ENCODE peak calls at places on chromosomes 12 and 14, in four cellular contexts. F is mesendoderm, P is neuronal stem cell, G is IMR-90. L is an unnamed sample.

GRCh38 chr14:55416866-55417265 is 5.2 kb upstream of the ATG14 start:
- DNase-seq in G (no peak), P (peak), F (peak), L (peak)

GRCh38 chr12:117499759-117500485 is 138.5 kb upstream of the NOS1 start:
- DNase-seq in F (peak), G (no peak), P (no peak), L (no peak)

GRCh38 chr12:55760663-55761062 is 17.7 kb downstream of the GDF11 start:
- DNase-seq in F (no peak), P (no peak), G (no peak), L (no peak)

GRCh38 chr12:132494294-132495164 is 4.6 kb downstream of the FBRSL1 start:
- DNase-seq in F (no peak), G (no peak), P (no peak), L (no peak)

GRCh38 chr12:116222358-116222757 is 55.1 kb downstream of the MED13L start:
- DNase-seq in G (peak), P (no peak), F (peak), L (no peak)

GRCh38 chr14:50957296-50957695 is 13.0 kb upstream of the PYGL start:
- DNase-seq in P (no peak), G (peak), F (no peak), L (no peak)

GRCh38 chr14:103551338-103551762 is 11.1 kb downstream of the BAG5 start:
- DNase-seq in P (no peak), G (no peak), F (no peak), L (no peak)

GRCh38 chr14:33432407-33433023 is 493.8 kb downstream of the NPAS3 start:
- DNase-seq in G (peak), F (no peak), P (no peak), L (no peak)

GRCh38 chr12:22538336-22538735 is 6.0 kb downstream of the C2CD5 start:
- DNase-seq in P (no peak), G (peak), F (no peak), L (no peak)

GRCh38 chr12:27552235-27552634 is 28.2 kb downstream of the PPFIBP1 start:
- DNase-seq in F (no peak), P (no peak), G (no peak), L (no peak)

GRCh38 chr14:89681086-89682018 is 264.3 kb upstream of the FOXN3 start:
- DNase-seq in F (no peak), P (no peak), G (no peak), L (no peak)

GRCh38 chr12:75933136-75933535 is 98.4 kb downstream of the PHLDA1 start:
- DNase-seq in G (peak), P (no peak), F (no peak), L (no peak)

GRCh38 chr12:93177208-93178153 is 200.2 kb upstream of the NUDT4 start:
- DNase-seq in G (no peak), P (no peak), F (no peak), L (no peak)

GRCh38 chr14:104751539-104752337 is 1.2 kb upstream of the SIVA1 start:
- DNase-seq in F (no peak), G (no peak), P (no peak), L (no peak)

GRCh38 chr12:80187660-80188090 is 88.3 kb downstream of the OTOGL start:
- DNase-seq in P (no peak), F (peak), G (peak), L (no peak)

GRCh38 chr14:23120405-23121251 is 1.6 kb upstream of the CEBPE start:
- DNase-seq in F (peak), G (peak), P (peak), L (peak)

GRCh38 chr12:124786065-124786964 is 77.3 kb downstream of the SCARB1 start:
- DNase-seq in G (peak), P (peak), F (peak), L (peak)

GRCh38 chr12:48349471-48349870 is 1.2 kb downstream of the ZNF641 start:
- DNase-seq in G (no peak), P (no peak), F (no peak), L (no peak)

GRCh38 chr12:3018284-3019004 is 58.7 kb upstream of the TSPAN9 start:
- DNase-seq in P (no peak), F (no peak), G (no peak), L (no peak)

GRCh38 chr14:74324945-74325361 is 22.2 kb upstream of the ABCD4 start:
- DNase-seq in G (peak), F (peak), P (peak), L (peak)

GRCh38 chr12:92002673-92003382 is 142.8 kb downstream of the BTG1 start:
- DNase-seq in F (no peak), P (no peak), G (no peak), L (no peak)

GRCh38 chr12:120257041-120257821 is 8.3 kb downstream of the PXN start:
- DNase-seq in G (peak), P (no peak), F (peak), L (peak)

GRCh38 chr14:75537071-75537470 is 14.8 kb downstream of the BATF start:
- DNase-seq in F (no peak), G (no peak), P (no peak), L (no peak)

GRCh38 chr14:68325267-68325807 is 467.5 kb downstream of the ZFP36L1 start:
- DNase-seq in F (no peak), G (no peak), P (no peak), L (no peak)

GRCh38 chr12:57724936-57725740 is 13.4 kb downstream of the AGAP2 start:
- DNase-seq in G (no peak), F (no peak), P (no peak), L (no peak)

GRCh38 chr12:119988440-119988787 is 622 bp upstream of the BICDL1 start:
- DNase-seq in G (peak), P (no peak), F (no peak), L (no peak)

GRCh38 chr14:101965796-101966718 is 1.7 kb downstream of the DYNC1H1 start:
- DNase-seq in F (no peak), P (no peak), G (no peak), L (no peak)

GRCh38 chr14:105026033-105026785 is 5.3 kb upstream of the CDCA4 start:
- DNase-seq in F (no peak), G (peak), P (no peak), L (no peak)

GRCh38 chr12:89752331-89752730 is 43.7 kb upstream of the ATP2B1 start:
- DNase-seq in P (no peak), G (no peak), F (no peak), L (no peak)

GRCh38 chr12:55067701-55068100 is 47.9 kb downstream of the NEUROD4 start:
- DNase-seq in P (no peak), G (no peak), F (no peak), L (no peak)

GRCh38 chr12:80192087-80192486 is 92.8 kb downstream of the OTOGL start:
- DNase-seq in P (no peak), F (no peak), G (no peak), L (no peak)

GRCh38 chr12:16604853-16605252 is 1.1 kb downstream of the LMO3 start:
- DNase-seq in F (peak), P (no peak), G (no peak), L (no peak)

GRCh38 chr12:64177001-64177400 is 45.1 kb downstream of the KICS2 start:
- DNase-seq in P (no peak), G (no peak), F (no peak), L (no peak)

GRCh38 chr14:103073367-103073875 is 10.6 kb upstream of the LBHD2 start:
- DNase-seq in F (no peak), P (no peak), G (no peak), L (no peak)

GRCh38 chr14:24059841-24060388 is 8.1 kb downstream of the CARMIL3 start:
- DNase-seq in G (no peak), F (no peak), P (no peak), L (no peak)

GRCh38 chr12:69108024-69108423 is 131.3 kb upstream of the CPSF6 start:
- DNase-seq in F (peak), P (no peak), G (no peak), L (no peak)

GRCh38 chr12:8037947-8038346 is 5.4 kb downstream of the FOXJ2 start:
- DNase-seq in F (no peak), G (no peak), P (no peak), L (no peak)

GRCh38 chr14:94011795-94012194 is 14.3 kb upstream of the OTUB2 start:
- DNase-seq in F (no peak), P (no peak), G (no peak), L (no peak)

DNA sequence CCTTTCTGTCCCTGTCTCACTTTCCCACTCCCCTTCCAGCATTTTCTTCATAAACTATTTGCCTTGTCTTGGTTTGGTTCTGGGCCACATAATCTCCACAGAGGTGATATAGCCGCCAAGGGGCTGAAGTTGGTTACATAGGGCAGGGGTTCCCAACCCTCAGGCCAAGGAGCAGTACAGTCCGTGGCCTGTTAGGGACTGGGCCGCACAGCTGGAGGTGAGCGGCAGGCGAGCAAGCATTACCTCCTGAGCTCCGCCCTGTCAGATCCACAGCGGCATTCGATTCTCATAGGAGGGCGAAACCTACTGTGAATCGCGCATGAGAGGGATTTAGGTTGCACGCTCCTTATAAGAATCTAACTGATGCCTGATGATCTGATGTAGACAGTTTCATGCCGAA is 80.6 kb upstream of the HIF1A start:
- DNase-seq in G (no peak), P (no peak), F (no peak), L (no peak)
- H2AK5ac ChIP-seq in G (peak), P (no peak), F (no peak), L (no peak)

DNA sequence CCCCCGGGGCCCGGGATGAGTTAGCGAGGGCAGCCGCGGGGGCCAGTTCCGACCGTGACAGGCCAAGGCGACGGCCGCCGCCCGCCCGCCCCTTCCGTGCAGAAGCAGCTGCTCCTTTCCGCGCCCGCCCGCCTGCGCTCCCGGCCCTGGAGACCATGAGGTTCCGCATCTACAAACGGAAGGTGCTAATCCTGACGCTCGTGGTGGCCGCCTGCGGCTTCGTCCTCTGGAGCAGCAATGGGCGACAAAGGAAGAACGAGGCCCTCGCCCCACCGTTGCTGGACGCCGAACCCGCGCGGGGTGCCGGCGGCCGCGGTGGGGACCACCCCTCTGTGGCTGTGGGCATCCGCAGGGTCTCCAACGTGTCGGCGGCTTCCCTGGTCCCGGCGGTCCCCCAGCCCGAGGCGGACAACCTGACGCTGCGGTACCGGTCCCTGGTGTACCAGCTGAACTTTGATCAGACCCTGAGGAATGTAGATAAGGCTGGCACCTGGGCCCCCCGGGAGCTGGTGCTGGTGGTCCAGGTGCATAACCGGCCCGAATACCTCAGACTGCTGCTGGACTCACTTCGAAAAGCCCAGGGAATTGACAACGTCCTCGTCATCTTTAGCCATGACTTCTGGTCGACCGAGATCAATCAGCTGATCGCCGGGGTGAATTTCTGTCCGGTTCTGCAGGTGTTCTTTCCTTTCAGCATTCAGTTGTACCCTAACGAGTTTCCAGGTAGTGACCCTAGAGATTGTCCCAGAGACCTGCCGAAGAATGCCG is 699 bp downstream of the MGAT2 start:
- DNase-seq in G (peak), P (no peak), F (peak), L (peak)
- H3K18ac ChIP-seq in G (no peak), P (peak), F (peak), L (no peak)

DNA sequence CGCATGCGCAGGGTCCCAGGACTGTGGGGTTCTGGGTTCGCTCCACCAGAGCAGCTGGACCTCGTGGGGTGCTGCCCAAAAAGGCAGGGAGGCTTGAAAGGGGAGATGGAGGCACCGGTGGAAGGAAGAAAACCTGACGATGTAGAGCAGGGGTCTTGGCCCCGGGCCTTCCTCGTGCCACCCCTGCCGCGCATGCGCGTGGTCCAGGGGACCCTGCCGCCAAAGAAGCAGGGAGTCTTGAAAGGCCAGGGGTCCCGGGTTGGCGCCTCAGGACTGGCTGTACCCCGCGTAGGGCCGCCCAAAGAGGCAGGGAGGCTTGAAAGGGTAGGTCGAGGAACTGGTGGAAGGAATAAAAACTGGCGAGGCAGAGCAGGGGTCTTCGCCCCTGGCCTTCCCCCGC is 321.0 kb downstream of the ALG10 start:
- DNase-seq in G (no peak), F (no peak), P (no peak), L (no peak)
- H2AK5ac ChIP-seq in G (no peak), F (no peak), P (no peak), L (no peak)

DNA sequence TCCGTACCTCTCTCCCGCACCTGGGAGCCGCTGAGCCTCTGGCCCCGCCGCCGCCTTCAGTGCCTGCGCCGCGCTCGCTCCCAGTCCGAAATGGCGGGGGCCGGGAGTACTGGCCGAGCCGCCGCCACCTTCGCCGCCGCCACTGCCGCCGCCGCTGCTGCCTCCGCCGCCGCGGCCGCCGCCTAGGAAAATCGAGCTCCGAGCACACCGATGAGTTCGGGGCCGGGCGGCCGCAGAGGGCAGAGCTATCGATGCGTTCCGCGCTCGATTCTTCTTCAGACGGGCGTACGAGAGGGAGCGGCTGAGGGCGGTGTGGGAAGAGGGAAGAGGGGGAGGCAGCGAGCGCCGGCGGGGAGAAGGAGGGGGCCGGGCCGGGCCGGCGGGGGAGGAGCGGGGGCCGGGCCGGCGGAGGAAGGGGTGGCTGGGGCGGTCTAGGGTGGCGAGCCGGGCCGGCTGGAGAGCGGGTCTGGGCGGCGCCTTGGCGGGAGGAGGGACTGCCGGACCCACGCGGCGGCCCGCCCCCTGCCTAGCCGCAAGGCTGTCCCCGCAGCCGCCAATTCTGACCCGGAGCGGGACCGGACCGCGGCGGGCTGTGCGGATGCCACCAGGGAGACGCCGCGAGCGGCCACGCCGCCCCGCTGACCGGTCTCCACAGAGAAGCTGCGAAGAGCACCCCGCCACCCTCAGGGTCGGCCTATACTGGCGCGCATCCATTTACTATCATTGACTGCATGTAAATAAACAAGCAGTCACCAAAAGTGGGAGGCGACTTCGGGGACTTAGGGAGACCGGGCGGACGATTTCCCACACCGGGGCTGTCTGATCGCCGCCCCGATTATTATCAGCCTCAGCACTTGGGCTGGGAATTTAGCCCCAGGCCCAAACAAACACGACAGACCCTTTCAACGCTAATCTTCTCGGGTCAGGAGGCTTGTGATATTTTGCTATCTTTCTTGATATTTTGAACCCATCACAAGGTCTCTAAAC is at the start of gene KRAS:
- DNase-seq in G (peak), F (peak), P (peak), L (peak)
- H3K18ac ChIP-seq in G (peak), F (peak), P (peak), L (peak)

GRCh38 chr14:72512925-72513324 is 381.0 kb downstream of the DPF3 start:
- DNase-seq in P (no peak), G (no peak), F (no peak), L (no peak)

GRCh38 chr14:72515779-72516770 is 377.8 kb downstream of the DPF3 start:
- DNase-seq in F (peak), P (no peak), G (peak), L (no peak)

GRCh38 chr14:72513346-72513745 is 380.6 kb downstream of the DPF3 start:
- DNase-seq in P (no peak), G (no peak), F (no peak), L (no peak)

GRCh38 chr14:72514660-72515025 is 379.3 kb downstream of the DPF3 start:
- DNase-seq in P (no peak), G (no peak), F (no peak), L (no peak)

DNA sequence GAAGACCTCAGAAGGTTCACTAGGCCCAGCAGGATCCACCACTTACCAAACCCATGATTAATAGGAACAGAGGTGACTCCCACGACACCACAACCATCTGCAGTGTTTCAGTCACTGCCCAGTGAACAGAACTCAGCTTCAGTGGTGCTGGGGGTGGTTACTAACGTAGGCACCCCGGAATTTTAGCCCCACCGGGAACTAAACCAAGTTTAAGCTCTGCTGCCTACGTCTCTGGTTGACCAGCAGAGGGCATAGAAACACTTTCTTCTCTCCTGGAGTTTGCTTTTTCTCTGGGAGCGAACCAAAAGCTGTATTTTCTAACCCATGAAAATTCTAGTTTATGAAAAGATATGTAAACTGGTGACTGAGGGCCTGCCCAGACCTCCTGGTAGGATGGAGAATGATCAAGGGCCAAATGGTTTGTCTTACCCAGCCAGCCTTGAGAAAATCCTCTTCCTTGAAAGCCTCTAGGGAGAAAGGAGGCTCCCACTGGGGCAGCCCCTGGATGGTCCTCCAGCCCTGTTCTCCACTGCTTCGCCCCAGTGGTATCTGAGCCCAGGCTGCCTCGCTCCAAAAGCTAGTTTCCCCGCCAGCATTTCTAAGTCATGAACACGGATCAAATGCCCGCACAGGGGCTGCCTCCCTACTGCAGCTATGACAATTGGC is 379.8 kb downstream of the DPF3 start:
- DNase-seq in G (peak), F (peak), P (no peak), L (peak)
- H2AK5ac ChIP-seq in G (peak), F (no peak), P (no peak), L (no peak)

GRCh38 chr12:110742718-110743570 is at the start of gene PPP1CC:
- DNase-seq in F (peak), P (peak), G (peak), L (peak)
- H3K18ac ChIP-seq in F (peak), P (peak), G (peak), L (peak)

DNA sequence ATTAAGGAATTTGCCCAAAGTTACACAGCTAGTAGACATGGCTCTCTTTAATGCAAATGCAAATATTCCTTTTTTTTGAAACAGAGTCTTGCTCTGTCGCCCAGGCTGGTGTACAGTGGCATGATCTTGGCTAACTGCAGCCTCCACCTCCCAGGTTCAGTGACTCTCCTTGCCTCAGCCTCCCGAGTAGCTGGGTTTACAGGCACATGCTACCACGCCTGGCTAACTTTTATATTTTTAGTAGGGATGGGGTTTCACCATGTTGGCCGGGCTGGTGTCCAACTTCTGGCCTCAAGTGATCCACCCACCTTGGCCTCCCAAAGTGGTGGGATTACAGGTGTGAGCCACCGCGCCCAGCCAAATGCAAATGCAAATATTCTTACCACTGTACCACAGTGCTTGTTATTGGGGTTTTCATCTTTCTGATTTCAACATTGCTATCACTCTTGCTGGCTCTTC is 24.5 kb upstream of the HIGD1C start:
- DNase-seq in F (no peak), G (no peak), P (no peak), L (no peak)
- H2AK5ac ChIP-seq in F (no peak), G (no peak), P (no peak), L (no peak)